ENCODE peak calls at places on chromosomes 1 and 21, in nine cellular contexts. A is heart right ventricle, G is heart left ventricle, X is psoas muscle, C is PC-9, U is thoracic aorta, T is upper lobe of right lung, I is K562, L is adrenal gland. R is an unnamed sample. For H3K4me1, the result is how much of the 10 kb centered on the place peaks cover.

GRCh38 chr21:33854604-33855003 is 61.0 kb downstream of the ATP5PO start:
- DNase-seq in A (no peak), G (no peak), X (no peak), C (peak), U (no peak), T (no peak), I (peak), L (no peak), R (no peak)

GRCh38 chr1:61330571-61330970 is 248.2 kb downstream of the NFIA start:
- DNase-seq in A (no peak), G (no peak), X (no peak), C (no peak), U (no peak), T (no peak), I (no peak), L (no peak), R (no peak)

GRCh38 chr1:81547912-81548303 is 252.8 kb upstream of the ADGRL2 start:
- DNase-seq in A (no peak), G (no peak), X (no peak), C (no peak), U (no peak), T (no peak), I (no peak), L (no peak), R (no peak)

GRCh38 chr1:62849031-62849430 is 65.1 kb downstream of the ATG4C start:
- DNase-seq in A (no peak), G (no peak), X (no peak), C (no peak), U (no peak), T (no peak), I (peak), L (no peak), R (no peak)

GRCh38 chr1:150477733-150478132 is 9.5 kb upstream of the TARS2 start:
- DNase-seq in A (no peak), G (no peak), X (no peak), C (peak), U (no peak), T (no peak), I (peak), L (no peak), R (no peak)

GRCh38 chr1:50852889-50853288 is 107.2 kb downstream of the FAF1 start:
- DNase-seq in A (no peak), G (no peak), X (no peak), C (no peak), U (no peak), T (no peak), I (no peak), L (no peak), R (no peak)

GRCh38 chr1:17108360-17108759 is 10.9 kb downstream of the PADI2 start:
- DNase-seq in A (no peak), G (no peak), X (no peak), C (no peak), U (no peak), T (no peak), I (no peak), L (no peak), R (no peak)

GRCh38 chr21:16569679-16570078 is 839.9 kb downstream of the USP25 start:
- DNase-seq in A (no peak), G (no peak), X (no peak), C (no peak), U (no peak), T (no peak), I (no peak), L (no peak), R (no peak)

GRCh38 chr1:204286841-204287387 is 72.8 kb downstream of the PLEKHA6 start:
- DNase-seq in A (no peak), G (peak), X (no peak), C (peak), U (no peak), T (peak), I (peak), L (no peak), R (no peak)

GRCh38 chr1:62381831-62382505 is 54.9 kb upstream of the USP1 start:
- DNase-seq in A (no peak), G (no peak), X (no peak), C (no peak), U (no peak), T (no peak), I (no peak), L (no peak), R (no peak)

GRCh38 chr1:55612988-55613387 is 397.8 kb upstream of the USP24 start:
- DNase-seq in A (no peak), G (no peak), X (no peak), C (no peak), U (no peak), T (no peak), I (no peak), L (no peak), R (no peak)

GRCh38 chr21:31780944-31781343 is 49.0 kb upstream of the SCAF4 start:
- DNase-seq in A (no peak), G (no peak), X (no peak), C (peak), U (no peak), T (no peak), I (no peak), L (no peak), R (no peak)

GRCh38 chr1:244576259-244576892 is 76.5 kb upstream of the DESI2 start:
- DNase-seq in A (no peak), G (no peak), X (no peak), C (no peak), U (no peak), T (no peak), I (no peak), L (no peak), R (no peak)

GRCh38 chr1:2322065-2322571 is 69.2 kb downstream of the MORN1 start:
- DNase-seq in A (peak), G (peak), X (peak), C (peak), U (peak), T (peak), I (no peak), L (peak), R (peak)

GRCh38 chr1:108644984-108645383 is 15.9 kb downstream of the HENMT1 start:
- DNase-seq in A (no peak), G (no peak), X (no peak), C (no peak), U (no peak), T (no peak), I (no peak), L (no peak), R (no peak)

GRCh38 chr1:102902045-102902444 is 206.3 kb downstream of the COL11A1 start:
- DNase-seq in A (no peak), G (no peak), X (no peak), C (no peak), U (no peak), T (no peak), I (no peak), L (no peak), R (no peak)

GRCh38 chr1:151416231-151416630 is 16.9 kb downstream of the PSMB4 start:
- DNase-seq in A (no peak), G (no peak), X (peak), C (no peak), U (no peak), T (no peak), I (no peak), L (no peak), R (no peak)

GRCh38 chr1:11355594-11356467 is 82.8 kb downstream of the UBIAD1 start:
- DNase-seq in A (no peak), G (no peak), X (no peak), C (no peak), U (no peak), T (no peak), I (no peak), L (peak), R (no peak)

GRCh38 chr1:181089777-181090505 is 1.4 kb downstream of the IER5 start:
- DNase-seq in A (peak), G (peak), X (peak), C (peak), U (no peak), T (peak), I (peak), L (peak), R (peak)

GRCh38 chr1:152995838-152996237 is 5.7 kb upstream of the SPRR3 start:
- DNase-seq in A (no peak), G (no peak), X (no peak), C (no peak), U (no peak), T (no peak), I (no peak), L (no peak), R (no peak)

GRCh38 chr1:235648407-235648907 is 1.1 kb downstream of the GNG4 start:
- DNase-seq in A (no peak), G (no peak), X (peak), C (no peak), U (no peak), T (no peak), I (no peak), L (peak), R (no peak)

GRCh38 chr1:169466259-169467230 is 19.2 kb downstream of the SLC19A2 start:
- DNase-seq in A (no peak), G (no peak), X (no peak), C (no peak), U (no peak), T (no peak), I (peak), L (no peak), R (no peak)

GRCh38 chr21:40516336-40516735 is 330.6 kb downstream of the DSCAM start:
- DNase-seq in A (no peak), G (peak), X (peak), C (no peak), U (no peak), T (no peak), I (no peak), L (peak), R (peak)

GRCh38 chr1:119008483-119009299 is 20.5 kb upstream of the TBX15 start:
- DNase-seq in A (no peak), G (no peak), X (no peak), C (no peak), U (no peak), T (no peak), I (peak), L (peak), R (no peak)

GRCh38 chr21:32189688-32190483 is 89.0 kb downstream of the MIS18A start:
- DNase-seq in A (no peak), G (no peak), X (no peak), C (no peak), U (no peak), T (no peak), I (no peak), L (no peak), R (no peak)

GRCh38 chr1:233386336-233386735 is 58.8 kb downstream of the MAP3K21 start:
- DNase-seq in A (no peak), G (no peak), X (no peak), C (peak), U (no peak), T (no peak), I (no peak), L (no peak), R (no peak)

GRCh38 chr1:999797-1000356 is at the start of gene HES4:
- DNase-seq in A (peak), G (peak), X (peak), C (peak), U (peak), T (peak), I (peak), L (peak), R (peak)

GRCh38 chr1:108643492-108644333 is 17.2 kb downstream of the HENMT1 start:
- DNase-seq in A (no peak), G (no peak), X (no peak), C (peak), U (no peak), T (no peak), I (peak), L (peak), R (no peak)

GRCh38 chr21:38460171-38460742 is 38.0 kb downstream of the ERG start:
- DNase-seq in A (no peak), G (no peak), X (no peak), C (no peak), U (no peak), T (no peak), I (no peak), L (no peak), R (peak)

GRCh38 chr1:94321662-94322061 is 84.3 kb upstream of the ARHGAP29 start:
- DNase-seq in A (no peak), G (no peak), X (no peak), C (peak), U (no peak), T (no peak), I (no peak), L (no peak), R (no peak)

GRCh38 chr1:38558476-38559179 is 300.9 kb downstream of the RRAGC start:
- DNase-seq in A (no peak), G (no peak), X (no peak), C (no peak), U (no peak), T (peak), I (no peak), L (no peak), R (no peak)

GRCh38 chr21:39385299-39386145 is 36.6 kb upstream of the HMGN1 start:
- DNase-seq in A (peak), G (peak), X (peak), C (no peak), U (no peak), T (peak), I (no peak), L (peak), R (peak)

GRCh38 chr21:46334351-46335140 is 10.6 kb downstream of the PCNT start:
- DNase-seq in A (no peak), G (no peak), X (no peak), C (no peak), U (no peak), T (no peak), I (no peak), L (no peak), R (no peak)
- H3K27ac ChIP-seq in A (no peak), G (no peak), X (no peak), C (no peak), U (no peak), T (no peak), I (no peak), L (no peak), R (no peak)

GRCh38 chr1:69506310-69506709 is 61.4 kb upstream of the LRRC7 start:
- DNase-seq in A (no peak), G (no peak), X (no peak), C (no peak), U (no peak), T (no peak), I (no peak), L (no peak), R (no peak)

GRCh38 chr1:69513621-69514020 is 54.1 kb upstream of the LRRC7 start:
- DNase-seq in A (no peak), G (no peak), X (no peak), C (no peak), U (no peak), T (no peak), I (no peak), L (no peak), R (no peak)

GRCh38 chr1:69506721-69507120 is 61.0 kb upstream of the LRRC7 start:
- DNase-seq in A (no peak), G (no peak), X (no peak), C (no peak), U (no peak), T (no peak), I (no peak), L (no peak), R (no peak)

GRCh38 chr1:69510026-69510425 is 57.7 kb upstream of the LRRC7 start:
- DNase-seq in A (no peak), G (no peak), X (no peak), C (no peak), U (no peak), T (no peak), I (no peak), L (no peak), R (no peak)

GRCh38 chr1:69511426-69512192 is 56.1 kb upstream of the LRRC7 start:
- DNase-seq in A (no peak), G (no peak), X (no peak), C (no peak), U (no peak), T (no peak), I (no peak), L (no peak), R (no peak)
- H3K4me1 ChIP-seq in A (under half), G (under half), X (under half), C (under half), U (under half), T (under half), I (under half), L (under half), R (under half)

DNA sequence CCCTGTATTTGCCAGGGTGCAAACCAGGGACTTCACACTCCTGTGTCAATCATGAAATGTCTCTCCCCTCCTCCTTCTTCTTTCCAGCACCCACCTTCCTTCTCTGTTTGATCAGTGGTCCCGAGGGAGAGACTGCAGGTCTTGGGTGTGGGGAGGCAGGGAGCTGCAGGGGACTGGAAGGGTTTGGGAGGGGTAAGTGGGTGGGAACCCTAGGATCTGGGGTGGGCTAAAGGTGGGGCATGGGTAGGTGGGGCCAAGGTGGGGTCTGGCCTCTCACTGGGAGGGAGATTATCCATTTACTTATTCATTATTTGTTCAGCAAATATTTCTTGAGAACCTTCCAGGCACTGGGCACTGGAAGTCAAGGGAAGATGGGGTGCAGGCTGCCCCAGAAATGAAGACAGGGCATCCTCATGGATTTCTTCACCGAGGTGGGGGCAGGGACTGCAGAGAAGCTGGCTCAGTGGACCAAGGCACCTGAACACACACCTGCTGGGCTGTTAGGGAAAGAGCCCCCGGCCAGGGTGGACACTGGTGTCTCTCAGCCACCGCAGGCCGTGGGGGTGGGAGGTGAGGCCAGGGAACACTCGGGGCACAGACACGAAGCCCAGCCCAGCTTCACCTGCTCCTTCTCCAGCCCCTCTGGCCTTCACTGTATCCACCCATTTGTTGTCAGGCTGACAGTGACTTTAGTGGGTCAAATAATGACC is 193.9 kb upstream of the C1orf174 start:
- DNase-seq in A (no peak), G (no peak), X (no peak), C (no peak), U (no peak), T (peak), I (no peak), L (no peak), R (no peak)
- H3K27ac ChIP-seq in A (no peak), G (no peak), X (no peak), C (no peak), U (no peak), T (no peak), I (no peak), L (no peak), R (no peak)

GRCh38 chr1:156475568-156476500 is 24.7 kb downstream of the MEF2D start:
- DNase-seq in A (peak), G (peak), X (peak), C (peak), U (peak), T (peak), I (no peak), L (peak), R (peak)
- H3K4me1 ChIP-seq in A (half or more), G (under half), X (half or more), C (under half), U (half or more), T (under half), I (under half), L (under half), R (under half)

GRCh38 chr1:59714219-59714618 is 100.5 kb upstream of the HOOK1 start:
- DNase-seq in A (no peak), G (no peak), X (no peak), C (no peak), U (no peak), T (no peak), I (no peak), L (no peak), R (no peak)
- H3K27ac ChIP-seq in A (no peak), G (no peak), X (no peak), C (no peak), U (no peak), T (no peak), I (no peak), L (no peak), R (no peak)

GRCh38 chr21:42417533-42417932 is 13.8 kb downstream of the UBASH3A start:
- DNase-seq in A (no peak), G (no peak), X (no peak), C (no peak), U (no peak), T (no peak), I (no peak), L (no peak), R (no peak)

GRCh38 chr21:42423685-42424084 is 20.0 kb downstream of the UBASH3A start:
- DNase-seq in A (no peak), G (no peak), X (no peak), C (no peak), U (no peak), T (no peak), I (no peak), L (no peak), R (no peak)

GRCh38 chr21:42419845-42420244 is 16.1 kb downstream of the UBASH3A start:
- DNase-seq in A (no peak), G (no peak), X (no peak), C (no peak), U (no peak), T (no peak), I (no peak), L (no peak), R (no peak)

GRCh38 chr21:42423197-42423675 is 19.5 kb downstream of the UBASH3A start:
- DNase-seq in A (no peak), G (no peak), X (no peak), C (no peak), U (no peak), T (no peak), I (no peak), L (no peak), R (no peak)

GRCh38 chr21:42421018-42421793 is 17.5 kb downstream of the UBASH3A start:
- DNase-seq in A (no peak), G (no peak), X (no peak), C (no peak), U (no peak), T (no peak), I (no peak), L (no peak), R (no peak)
- H3K4me1 ChIP-seq in A (under half), G (under half), X (under half), C (under half), U (under half), T (under half), I (under half), L (under half), R (under half)

GRCh38 chr1:9871021-9871420 is 39.0 kb downstream of the CTNNBIP1 start:
- DNase-seq in A (no peak), G (no peak), X (no peak), C (no peak), U (no peak), T (no peak), I (no peak), L (no peak), R (no peak)

GRCh38 chr1:9872430-9873165 is 37.5 kb downstream of the CTNNBIP1 start:
- DNase-seq in A (no peak), G (no peak), X (peak), C (no peak), U (no peak), T (no peak), I (no peak), L (no peak), R (no peak)

GRCh38 chr1:9869831-9870251 is 40.2 kb downstream of the CTNNBIP1 start:
- DNase-seq in A (no peak), G (no peak), X (no peak), C (no peak), U (no peak), T (no peak), I (no peak), L (no peak), R (no peak)

GRCh38 chr1:9871707-9872425 is 38.2 kb downstream of the CTNNBIP1 start:
- DNase-seq in A (no peak), G (no peak), X (no peak), C (no peak), U (no peak), T (no peak), I (no peak), L (no peak), R (no peak)

DNA sequence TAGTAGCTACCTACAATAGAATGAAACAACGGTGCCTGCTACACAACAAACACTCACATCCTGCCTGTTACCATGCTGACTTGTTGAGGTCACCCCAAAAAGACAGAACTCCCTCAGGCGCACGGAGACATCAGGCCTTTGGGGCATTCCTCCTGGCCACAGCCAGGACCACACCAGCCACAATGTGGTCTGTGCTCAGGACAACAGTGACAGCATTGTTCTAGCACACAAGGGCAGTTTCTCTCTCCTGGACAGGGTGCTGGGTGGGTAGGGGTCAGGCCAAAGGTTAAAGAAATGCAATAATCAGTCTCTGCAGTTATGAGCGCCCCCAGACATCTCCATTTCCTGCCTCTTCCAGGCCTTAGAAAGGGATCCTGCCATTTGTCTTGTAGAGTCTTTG is 39.5 kb downstream of the CTNNBIP1 start:
- DNase-seq in A (no peak), G (no peak), X (no peak), C (no peak), U (no peak), T (no peak), I (no peak), L (no peak), R (no peak)
- H3K27ac ChIP-seq in A (no peak), G (no peak), X (no peak), C (no peak), U (no peak), T (no peak), I (no peak), L (no peak), R (no peak)

R was measured in right cardiac atrium.